ENCODE peak calls at places on chromosomes 3 and 15, in nine cellular contexts. One of them, this sample, is unnamed.

GRCh38 chr15:100897873-100898490 is 18.4 kb downstream of the ALDH1A3 start:
- DNase-seq in HL-60: no peak
- DNase-seq in suprapubic skin: no peak
- DNase-seq in body of pancreas: no peak
- DNase-seq in tibial artery: no peak
- DNase-seq in fibroblast of mammary gland: no peak
- DNase-seq in dorsolateral prefrontal cortex: no peak
- DNase-seq in AG09309: no peak
- DNase-seq in GM13977: no peak
- DNase-seq in this sample: no peak

GRCh38 chr15:91627473-91628309 is 225.8 kb upstream of the SLCO3A1 start:
- DNase-seq in HL-60: no peak
- DNase-seq in suprapubic skin: no peak
- DNase-seq in body of pancreas: peak
- DNase-seq in tibial artery: no peak
- DNase-seq in fibroblast of mammary gland: peak
- DNase-seq in dorsolateral prefrontal cortex: peak
- DNase-seq in AG09309: no peak
- DNase-seq in GM13977: no peak
- DNase-seq in this sample: peak

GRCh38 chr3:134373278-134373941 is 837 bp downstream of the AMOTL2 start:
- DNase-seq in HL-60: no peak
- DNase-seq in suprapubic skin: peak
- DNase-seq in body of pancreas: peak
- DNase-seq in tibial artery: peak
- DNase-seq in fibroblast of mammary gland: peak
- DNase-seq in dorsolateral prefrontal cortex: peak
- DNase-seq in AG09309: peak
- DNase-seq in GM13977: no peak
- DNase-seq in this sample: peak

GRCh38 chr15:40094156-40094555 is 14.5 kb downstream of the BMF start:
- DNase-seq in HL-60: no peak
- DNase-seq in suprapubic skin: no peak
- DNase-seq in body of pancreas: no peak
- DNase-seq in tibial artery: peak
- DNase-seq in fibroblast of mammary gland: no peak
- DNase-seq in dorsolateral prefrontal cortex: no peak
- DNase-seq in AG09309: no peak
- DNase-seq in GM13977: no peak
- DNase-seq in this sample: no peak

GRCh38 chr15:67043939-67044771 is 21.2 kb upstream of the SMAD3 start:
- DNase-seq in HL-60: no peak
- DNase-seq in suprapubic skin: no peak
- DNase-seq in body of pancreas: peak
- DNase-seq in tibial artery: peak
- DNase-seq in fibroblast of mammary gland: peak
- DNase-seq in dorsolateral prefrontal cortex: no peak
- DNase-seq in AG09309: peak
- DNase-seq in GM13977: no peak
- DNase-seq in this sample: no peak

GRCh38 chr3:14780927-14781507 is 37.7 kb upstream of the FGD5 start:
- DNase-seq in HL-60: peak
- DNase-seq in suprapubic skin: peak
- DNase-seq in body of pancreas: peak
- DNase-seq in tibial artery: peak
- DNase-seq in fibroblast of mammary gland: peak
- DNase-seq in dorsolateral prefrontal cortex: peak
- DNase-seq in AG09309: no peak
- DNase-seq in GM13977: peak
- DNase-seq in this sample: no peak

GRCh38 chr3:13308406-13308805 is 111.7 kb downstream of the NUP210 start:
- DNase-seq in HL-60: no peak
- DNase-seq in suprapubic skin: no peak
- DNase-seq in body of pancreas: peak
- DNase-seq in tibial artery: no peak
- DNase-seq in fibroblast of mammary gland: peak
- DNase-seq in dorsolateral prefrontal cortex: peak
- DNase-seq in AG09309: no peak
- DNase-seq in GM13977: peak
- DNase-seq in this sample: no peak

GRCh38 chr15:67183443-67184169 is 70.9 kb downstream of the AAGAB start:
- DNase-seq in HL-60: no peak
- DNase-seq in suprapubic skin: peak
- DNase-seq in body of pancreas: no peak
- DNase-seq in tibial artery: peak
- DNase-seq in fibroblast of mammary gland: peak
- DNase-seq in dorsolateral prefrontal cortex: no peak
- DNase-seq in AG09309: peak
- DNase-seq in GM13977: no peak
- DNase-seq in this sample: peak

GRCh38 chr3:65795166-65795565 is 243.6 kb downstream of the MAGI1 start:
- DNase-seq in HL-60: no peak
- DNase-seq in suprapubic skin: no peak
- DNase-seq in body of pancreas: no peak
- DNase-seq in tibial artery: no peak
- DNase-seq in fibroblast of mammary gland: no peak
- DNase-seq in dorsolateral prefrontal cortex: no peak
- DNase-seq in AG09309: no peak
- DNase-seq in GM13977: no peak
- DNase-seq in this sample: no peak

GRCh38 chr3:171095063-171095462 is 68.5 kb upstream of the SLC2A2 start:
- DNase-seq in HL-60: no peak
- DNase-seq in suprapubic skin: no peak
- DNase-seq in body of pancreas: no peak
- DNase-seq in tibial artery: no peak
- DNase-seq in fibroblast of mammary gland: no peak
- DNase-seq in dorsolateral prefrontal cortex: no peak
- DNase-seq in AG09309: no peak
- DNase-seq in GM13977: no peak
- DNase-seq in this sample: no peak

GRCh38 chr15:69056365-69056764 is 41.9 kb downstream of the NOX5 start:
- DNase-seq in HL-60: no peak
- DNase-seq in suprapubic skin: no peak
- DNase-seq in body of pancreas: no peak
- DNase-seq in tibial artery: no peak
- DNase-seq in fibroblast of mammary gland: no peak
- DNase-seq in dorsolateral prefrontal cortex: no peak
- DNase-seq in AG09309: no peak
- DNase-seq in GM13977: no peak
- DNase-seq in this sample: no peak

GRCh38 chr3:186308549-186308948 is 53.5 kb downstream of the DGKG start:
- DNase-seq in HL-60: no peak
- DNase-seq in suprapubic skin: no peak
- DNase-seq in body of pancreas: no peak
- DNase-seq in tibial artery: no peak
- DNase-seq in fibroblast of mammary gland: no peak
- DNase-seq in dorsolateral prefrontal cortex: no peak
- DNase-seq in AG09309: no peak
- DNase-seq in GM13977: no peak
- DNase-seq in this sample: no peak

GRCh38 chr15:73959012-73959581 is 32.8 kb downstream of the LOXL1 start:
- DNase-seq in HL-60: no peak
- DNase-seq in suprapubic skin: no peak
- DNase-seq in body of pancreas: no peak
- DNase-seq in tibial artery: peak
- DNase-seq in fibroblast of mammary gland: no peak
- DNase-seq in dorsolateral prefrontal cortex: peak
- DNase-seq in AG09309: no peak
- DNase-seq in GM13977: no peak
- DNase-seq in this sample: no peak

GRCh38 chr3:181629029-181629428 is 82.7 kb upstream of the SOX2 start:
- DNase-seq in HL-60: no peak
- DNase-seq in suprapubic skin: no peak
- DNase-seq in body of pancreas: no peak
- DNase-seq in tibial artery: no peak
- DNase-seq in fibroblast of mammary gland: peak
- DNase-seq in dorsolateral prefrontal cortex: no peak
- DNase-seq in AG09309: no peak
- DNase-seq in GM13977: no peak
- DNase-seq in this sample: no peak

GRCh38 chr3:104584702-104585101 is 782.0 kb upstream of the ALCAM start:
- DNase-seq in HL-60: no peak
- DNase-seq in suprapubic skin: no peak
- DNase-seq in body of pancreas: no peak
- DNase-seq in tibial artery: no peak
- DNase-seq in fibroblast of mammary gland: no peak
- DNase-seq in dorsolateral prefrontal cortex: no peak
- DNase-seq in AG09309: no peak
- DNase-seq in GM13977: no peak
- DNase-seq in this sample: no peak

GRCh38 chr3:29275309-29275708 is 5.6 kb upstream of the RBMS3 start:
- DNase-seq in HL-60: no peak
- DNase-seq in suprapubic skin: no peak
- DNase-seq in body of pancreas: no peak
- DNase-seq in tibial artery: no peak
- DNase-seq in fibroblast of mammary gland: peak
- DNase-seq in dorsolateral prefrontal cortex: no peak
- DNase-seq in AG09309: peak
- DNase-seq in GM13977: no peak
- DNase-seq in this sample: no peak

GRCh38 chr3:157159037-157159761 is 748 bp downstream of the CCNL1 start:
- DNase-seq in HL-60: no peak
- DNase-seq in suprapubic skin: peak
- DNase-seq in body of pancreas: peak
- DNase-seq in tibial artery: peak
- DNase-seq in fibroblast of mammary gland: peak
- DNase-seq in dorsolateral prefrontal cortex: no peak
- DNase-seq in AG09309: no peak
- DNase-seq in GM13977: peak
- DNase-seq in this sample: no peak

GRCh38 chr3:156382458-156383346 is 172.2 kb downstream of the SSR3 start:
- DNase-seq in HL-60: no peak
- DNase-seq in suprapubic skin: no peak
- DNase-seq in body of pancreas: no peak
- DNase-seq in tibial artery: no peak
- DNase-seq in fibroblast of mammary gland: peak
- DNase-seq in dorsolateral prefrontal cortex: no peak
- DNase-seq in AG09309: no peak
- DNase-seq in GM13977: peak
- DNase-seq in this sample: no peak

GRCh38 chr3:162348912-162349311 is 852.3 kb downstream of the OTOL1 start:
- DNase-seq in HL-60: no peak
- DNase-seq in suprapubic skin: no peak
- DNase-seq in body of pancreas: no peak
- DNase-seq in tibial artery: no peak
- DNase-seq in fibroblast of mammary gland: no peak
- DNase-seq in dorsolateral prefrontal cortex: no peak
- DNase-seq in AG09309: no peak
- DNase-seq in GM13977: no peak
- DNase-seq in this sample: no peak

GRCh38 chr15:87793736-87794135 is 462.8 kb downstream of the NTRK3 start:
- DNase-seq in HL-60: no peak
- DNase-seq in suprapubic skin: no peak
- DNase-seq in body of pancreas: no peak
- DNase-seq in tibial artery: no peak
- DNase-seq in fibroblast of mammary gland: no peak
- DNase-seq in dorsolateral prefrontal cortex: no peak
- DNase-seq in AG09309: no peak
- DNase-seq in GM13977: no peak
- DNase-seq in this sample: no peak

DNA sequence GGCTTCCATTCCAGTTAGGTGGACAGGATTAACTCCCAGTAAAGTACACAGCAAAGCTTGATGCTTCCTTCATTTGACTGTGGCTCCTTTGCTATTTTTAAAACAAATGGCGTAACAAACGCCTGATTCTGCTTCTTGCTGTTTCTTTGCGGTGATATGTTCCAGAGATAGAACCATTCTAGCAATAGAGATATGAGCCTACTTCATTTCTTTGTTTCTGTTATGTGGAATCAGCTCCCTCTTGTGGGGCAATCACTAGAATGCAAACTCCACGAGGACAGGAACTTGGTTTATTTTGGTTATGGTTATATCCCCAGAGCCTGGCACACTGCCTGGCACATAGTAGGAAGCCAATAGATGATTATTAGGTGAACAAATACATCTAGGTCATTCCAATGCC is 122.6 kb upstream of the SLC6A11 start:
- DNase-seq in HL-60: no peak
- DNase-seq in suprapubic skin: no peak
- DNase-seq in body of pancreas: no peak
- DNase-seq in tibial artery: no peak
- DNase-seq in fibroblast of mammary gland: no peak
- DNase-seq in dorsolateral prefrontal cortex: no peak
- DNase-seq in AG09309: no peak
- DNase-seq in GM13977: no peak
- DNase-seq in this sample: peak
- TF ChIP-seq CTCF in HL-60: no peak
- TF ChIP-seq CTCF in suprapubic skin: no peak
- TF ChIP-seq CTCF in body of pancreas: no peak
- TF ChIP-seq CTCF in tibial artery: no peak
- TF ChIP-seq CTCF in fibroblast of mammary gland: no peak
- TF ChIP-seq CTCF in dorsolateral prefrontal cortex: peak
- TF ChIP-seq CTCF in AG09309: peak
- TF ChIP-seq CTCF in GM13977: peak
- TF ChIP-seq CTCF in this sample: peak

DNA sequence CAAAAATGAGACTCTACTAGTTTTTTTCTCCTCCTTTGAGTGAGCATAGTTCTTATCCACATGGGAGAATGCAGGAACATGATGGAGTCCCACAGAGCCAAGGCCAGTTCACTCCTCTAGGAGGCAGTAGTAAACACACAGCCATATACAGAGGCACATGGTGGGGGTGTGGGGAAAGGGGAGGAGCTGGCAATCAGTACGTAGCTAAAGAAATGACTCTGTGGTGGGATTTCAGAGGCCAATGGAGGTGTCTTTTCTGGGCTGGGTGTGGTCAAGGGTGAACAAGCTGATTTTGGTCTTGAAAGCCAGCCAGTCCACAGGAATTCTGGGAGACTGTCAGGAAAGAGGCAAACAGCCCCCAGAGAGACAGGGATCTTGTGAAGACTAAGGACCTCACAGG is 6.6 kb upstream of the RAB11A start:
- DNase-seq in HL-60: no peak
- DNase-seq in suprapubic skin: no peak
- DNase-seq in body of pancreas: peak
- DNase-seq in tibial artery: no peak
- DNase-seq in fibroblast of mammary gland: peak
- DNase-seq in dorsolateral prefrontal cortex: no peak
- DNase-seq in AG09309: no peak
- DNase-seq in GM13977: peak
- DNase-seq in this sample: peak
- TF ChIP-seq CTCF in HL-60: peak
- TF ChIP-seq CTCF in suprapubic skin: no peak
- TF ChIP-seq CTCF in body of pancreas: peak
- TF ChIP-seq CTCF in tibial artery: no peak
- TF ChIP-seq CTCF in fibroblast of mammary gland: peak
- TF ChIP-seq CTCF in dorsolateral prefrontal cortex: no peak
- TF ChIP-seq CTCF in AG09309: peak
- TF ChIP-seq CTCF in GM13977: peak
- TF ChIP-seq CTCF in this sample: peak

GRCh38 chr3:66836363-66837152 is 161.5 kb upstream of the KBTBD8 start:
- DNase-seq in HL-60: no peak
- DNase-seq in suprapubic skin: no peak
- DNase-seq in body of pancreas: no peak
- DNase-seq in tibial artery: no peak
- DNase-seq in fibroblast of mammary gland: peak
- DNase-seq in dorsolateral prefrontal cortex: no peak
- DNase-seq in AG09309: no peak
- DNase-seq in GM13977: no peak
- DNase-seq in this sample: no peak
- TF ChIP-seq CTCF in HL-60: no peak
- TF ChIP-seq CTCF in suprapubic skin: no peak
- TF ChIP-seq CTCF in body of pancreas: peak
- TF ChIP-seq CTCF in tibial artery: no peak
- TF ChIP-seq CTCF in fibroblast of mammary gland: no peak
- TF ChIP-seq CTCF in dorsolateral prefrontal cortex: no peak
- TF ChIP-seq CTCF in AG09309: peak
- TF ChIP-seq CTCF in GM13977: no peak
- TF ChIP-seq CTCF in this sample: peak

GRCh38 chr3:97896547-97896946 is 74.7 kb downstream of the CRYBG3 start:
- DNase-seq in HL-60: no peak
- DNase-seq in suprapubic skin: no peak
- DNase-seq in body of pancreas: no peak
- DNase-seq in tibial artery: no peak
- DNase-seq in fibroblast of mammary gland: no peak
- DNase-seq in dorsolateral prefrontal cortex: no peak
- DNase-seq in AG09309: no peak
- DNase-seq in GM13977: no peak
- DNase-seq in this sample: no peak
- TF ChIP-seq CTCF in HL-60: no peak
- TF ChIP-seq CTCF in suprapubic skin: no peak
- TF ChIP-seq CTCF in body of pancreas: no peak
- TF ChIP-seq CTCF in tibial artery: no peak
- TF ChIP-seq CTCF in fibroblast of mammary gland: no peak
- TF ChIP-seq CTCF in dorsolateral prefrontal cortex: no peak
- TF ChIP-seq CTCF in AG09309: peak
- TF ChIP-seq CTCF in GM13977: peak
- TF ChIP-seq CTCF in this sample: no peak

This sample was measured in astrocyte of the cerebellum.